ENCODE peak calls at places on chromosomes 3 and 15, in four cellular contexts. B, F, M and D are unnamed samples.

GRCh38 chr15:65839354-65839901 is 29.9 kb upstream of the RAB11A start:
- DNase-seq in B (no peak), M (no peak), F (no peak), D (no peak)

GRCh38 chr15:91524534-91524933 is 329.0 kb upstream of the SLCO3A1 start:
- DNase-seq in F (no peak), B (no peak), M (no peak), D (no peak)

GRCh38 chr3:187714404-187714979 is 12.1 kb upstream of the RTP2 start:
- DNase-seq in F (no peak), M (peak; percentile 77), B (peak; percentile 81), D (peak; percentile 70)

GRCh38 chr3:18556503-18556902 is 131.4 kb upstream of the SATB1 start:
- DNase-seq in B (no peak), F (no peak), M (peak; percentile 71), D (peak; percentile 62)

GRCh38 chr15:74725845-74726773 is 781 bp upstream of the CYP1A1 start:
- DNase-seq in M (no peak), F (no peak), B (peak; percentile 52), D (peak; percentile 43)

GRCh38 chr3:196217307-196218154 is 1.2 kb downstream of the SLC51A start:
- DNase-seq in F (no peak), M (no peak), B (no peak), D (no peak)

GRCh38 chr3:133576169-133576568 is 2.7 kb downstream of the CDV3 start:
- DNase-seq in M (no peak), F (no peak), B (no peak), D (no peak)

GRCh38 chr15:81278306-81279029 is 45.5 kb downstream of the STARD5 start:
- DNase-seq in M (no peak), F (no peak), B (no peak), D (no peak)

GRCh38 chr3:58529516-58530353 is 7.3 kb downstream of the ACOX2 start:
- DNase-seq in M (peak; percentile 12), F (no peak), B (no peak), D (no peak)

GRCh38 chr3:186922790-186923189 is 7.5 kb upstream of the ST6GAL1 start:
- DNase-seq in B (no peak), F (no peak), M (no peak), D (no peak)

GRCh38 chr15:40992241-40992741 is 39.0 kb downstream of the CHAC1 start:
- DNase-seq in F (no peak), B (no peak), M (no peak), D (no peak)

GRCh38 chr3:196778755-196779154 is 39.1 kb downstream of the PAK2 start:
- DNase-seq in B (no peak), M (no peak), F (no peak), D (no peak)

GRCh38 chr15:40826123-40827075 is 2.1 kb downstream of the PPP1R14D start:
- DNase-seq in F (no peak), B (no peak), M (no peak), D (no peak)

GRCh38 chr15:85044251-85044853 is 62.7 kb downstream of the PDE8A start:
- DNase-seq in F (no peak), M (peak; percentile 25), B (peak; percentile 61), D (peak; percentile 31)

GRCh38 chr3:62644493-62644892 is 230.7 kb downstream of the CADPS start:
- DNase-seq in M (no peak), F (no peak), B (no peak), D (no peak)

GRCh38 chr3:11380314-11380713 is 108.1 kb downstream of the ATG7 start:
- DNase-seq in F (no peak), B (no peak), M (no peak), D (no peak)

GRCh38 chr15:36878745-36879262 is 221.5 kb downstream of the MEIS2 start:
- DNase-seq in M (no peak), B (no peak), F (no peak), D (no peak)

GRCh38 chr3:194399874-194400411 is 877 bp upstream of the GP5 start:
- DNase-seq in M (peak; percentile 37), B (no peak), F (no peak), D (no peak)

GRCh38 chr3:157618075-157618760 is 115.0 kb upstream of the VEPH1 start:
- DNase-seq in F (no peak), M (no peak), B (no peak), D (peak; percentile 43)

GRCh38 chr3:66418432-66419052 is 82.3 kb downstream of the LRIG1 start:
- DNase-seq in M (no peak), B (peak; percentile 73), F (no peak), D (no peak)

GRCh38 chr3:36362216-36362615 is 18.1 kb upstream of the STAC start:
- DNase-seq in M (no peak), B (no peak), F (no peak), D (no peak)

GRCh38 chr3:15428539-15428938 is 1.1 kb downstream of the EAF1 start:
- DNase-seq in M (no peak), B (no peak), F (no peak), D (peak; percentile 11)

GRCh38 chr3:47117803-47118364 is 46.0 kb downstream of the SETD2 start:
- DNase-seq in F (no peak), M (no peak), B (no peak), D (no peak)

GRCh38 chr3:177574232-177574856 is 377.1 kb upstream of the TBL1XR1 start:
- DNase-seq in M (no peak), F (no peak), B (peak; percentile 61), D (no peak)

GRCh38 chr15:77148191-77148590 is 77.3 kb upstream of the TSPAN3 start:
- DNase-seq in F (no peak), B (no peak), M (no peak), D (no peak)

GRCh38 chr3:15768421-15769255 is 29.1 kb downstream of the ANKRD28 start:
- DNase-seq in B (no peak), M (no peak), F (no peak), D (no peak)

GRCh38 chr3:179806177-179806576 is 153.3 kb downstream of the USP13 start:
- DNase-seq in F (no peak), M (no peak), B (no peak), D (no peak)

GRCh38 chr3:181292984-181293383 is 303.4 kb upstream of the DNAJC19 start:
- DNase-seq in F (no peak), M (no peak), B (no peak), D (no peak)

GRCh38 chr3:18559323-18559972 is 134.3 kb upstream of the SATB1 start:
- DNase-seq in M (peak; percentile 33), B (peak; percentile 30), F (no peak), D (peak; percentile 38)

GRCh38 chr3:196263819-196264218 is 23.7 kb downstream of the PCYT1A start:
- DNase-seq in F (no peak), M (no peak), B (no peak), D (no peak)

GRCh38 chr3:13670292-13670691 is 121.4 kb downstream of the FBLN2 start:
- DNase-seq in M (no peak), F (no peak), B (no peak), D (no peak)

GRCh38 chr3:13667330-13667729 is 118.4 kb downstream of the FBLN2 start:
- DNase-seq in B (no peak), F (no peak), M (no peak), D (no peak)

GRCh38 chr3:13669457-13669856 is 120.5 kb downstream of the FBLN2 start:
- DNase-seq in M (no peak), B (no peak), F (no peak), D (no peak)

GRCh38 chr3:13666227-13666619 is 117.3 kb downstream of the FBLN2 start:
- DNase-seq in B (no peak), F (no peak), M (no peak), D (no peak)

GRCh38 chr3:13668136-13668535 is 119.2 kb downstream of the FBLN2 start:
- DNase-seq in B (no peak), F (no peak), M (no peak), D (no peak)
- H3K27me3 ChIP-seq in B (peaks cover 10% of the 10 kb centered on the region), F (no peaks in the 10 kb centered on the region), M (peaks cover 11% of the 10 kb centered on the region), D (no peaks in the 10 kb centered on the region)

GRCh38 chr15:48603123-48603500 is 42.4 kb downstream of the FBN1 start:
- DNase-seq in M (no peak), B (no peak), F (no peak), D (no peak)

GRCh38 chr15:48602358-48603122 is 43.0 kb downstream of the FBN1 start:
- DNase-seq in M (no peak), F (no peak), B (no peak), D (no peak)

GRCh38 chr15:48607846-48608245 is 37.7 kb downstream of the FBN1 start:
- DNase-seq in M (no peak), B (no peak), F (no peak), D (no peak)

GRCh38 chr15:48603922-48604321 is 41.6 kb downstream of the FBN1 start:
- DNase-seq in F (no peak), B (no peak), M (no peak), D (no peak)

DNA sequence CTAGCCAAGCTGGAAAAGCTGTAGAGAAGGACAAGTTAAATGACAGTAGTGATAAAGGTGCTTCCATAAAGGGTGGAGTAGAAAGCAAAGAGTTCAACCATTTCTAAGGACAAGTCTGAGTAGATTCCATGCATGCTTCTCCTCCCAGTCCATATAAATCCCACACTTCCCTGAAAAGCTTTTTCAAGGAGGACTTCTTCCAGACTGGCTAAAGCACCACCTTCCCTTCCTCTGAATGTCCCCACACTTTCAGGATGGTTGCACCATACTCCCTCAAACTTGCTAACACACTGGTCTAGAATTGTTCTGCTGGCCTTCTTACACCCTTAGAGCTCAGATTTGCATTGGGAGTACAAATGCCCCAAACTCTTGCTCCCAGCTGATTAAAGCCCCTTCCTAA is 40.9 kb downstream of the FBN1 start:
- DNase-seq in B (no peak), M (no peak), F (no peak), D (no peak)
- H3K4me3 ChIP-seq in B (no peak overlapping the region), M (no peak overlapping the region), F (no peak overlapping the region), D (no peak overlapping the region)

DNA sequence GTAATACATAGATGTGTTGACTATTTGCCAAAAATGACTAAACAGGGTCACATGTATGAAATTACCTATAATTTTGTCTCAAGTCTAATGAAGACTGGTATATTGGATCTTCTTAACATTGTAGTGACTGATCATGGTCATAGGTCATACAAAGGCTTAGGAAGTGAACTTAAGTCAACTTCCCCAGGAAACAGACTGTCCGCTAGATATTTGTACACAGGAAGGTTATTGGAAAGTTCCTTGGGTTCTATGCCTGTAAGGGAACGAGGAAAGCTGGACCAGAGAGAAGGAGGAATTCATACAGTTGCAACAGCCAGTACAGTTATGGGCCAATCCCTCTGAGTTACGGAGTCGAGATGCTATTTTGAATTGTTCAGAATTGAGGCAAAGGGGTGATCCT is 462.0 kb upstream of the THRB start:
- DNase-seq in F (no peak), B (no peak), M (no peak), D (no peak)
- H3K27ac ChIP-seq in F (no peak overlapping the region), B (no peak overlapping the region), M (no peak overlapping the region), D (no peak overlapping the region)

GRCh38 chr15:100966997-100967396 is 47.8 kb downstream of the LRRK1 start:
- DNase-seq in B (no peak), F (no peak), M (no peak), D (no peak)

GRCh38 chr15:100973351-100974034 is 54.3 kb downstream of the LRRK1 start:
- DNase-seq in F (no peak), M (no peak), B (no peak), D (no peak)

GRCh38 chr15:100968043-100968966 is 49.1 kb downstream of the LRRK1 start:
- DNase-seq in B (no peak), M (no peak), F (no peak), D (no peak)

GRCh38 chr15:100975043-100975442 is 55.9 kb downstream of the LRRK1 start:
- DNase-seq in M (no peak), B (no peak), F (no peak), D (no peak)

DNA sequence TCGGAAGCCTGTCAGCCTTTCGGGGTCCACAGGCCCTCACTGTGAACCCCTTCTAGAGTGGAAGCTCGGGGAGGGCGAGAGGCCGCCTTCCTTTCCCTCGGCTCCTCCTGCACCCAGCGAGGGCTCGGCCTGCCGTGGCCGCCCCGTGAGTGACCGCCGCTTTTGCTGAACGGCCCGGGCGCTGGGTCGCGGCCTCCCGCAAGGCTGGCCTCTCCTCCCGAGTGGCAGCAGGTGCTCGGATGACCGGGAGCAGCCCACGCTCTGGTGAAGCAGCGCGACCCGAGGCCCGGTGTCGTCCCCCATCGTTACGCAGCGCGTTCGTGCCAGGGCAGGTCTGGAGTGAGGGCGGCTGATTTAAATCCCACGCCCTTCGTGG is 53.8 kb downstream of the LRRK1 start:
- DNase-seq in F (no peak), B (no peak), M (no peak), D (no peak)
- H3K27me3 ChIP-seq in F (no peaks in the 10 kb centered on the region), B (peaks cover 15% of the 10 kb centered on the region), M (peaks cover 3% of the 10 kb centered on the region), D (peaks cover 11% of the 10 kb centered on the region)